ENCODE peak calls at places on chromosomes 11 and 22, in ten cellular contexts. F is heart left ventricle, T is fibroblast of lung, D is tibial artery, J is heart right ventricle, A is esophagus squamous epithelium, S is spleen, Z is left lung, Q is cardiac muscle cell, O is adrenal gland. E is an unnamed sample. For H3K4me1, the result is how much of the 10 kb centered on the place peaks cover.

GRCh38 chr11:35121326-35121865 is 17.6 kb upstream of the CD44 start:
- DNase-seq in O (no peak), A (no peak), Z (no peak), Q (peak), D (no peak), T (no peak), S (no peak), J (no peak), F (no peak), E (no peak)

GRCh38 chr11:86182976-86183584 is 61.5 kb upstream of the EED start:
- DNase-seq in J (no peak), D (no peak), O (no peak), A (no peak), Z (no peak), Q (no peak), T (peak), F (no peak), S (no peak), E (no peak)

GRCh38 chr22:47592791-47593190 is 830.3 kb downstream of the TBC1D22A start:
- DNase-seq in T (no peak), Q (no peak), Z (no peak), S (no peak), J (no peak), D (no peak), F (no peak), A (no peak), O (no peak), E (peak)

GRCh38 chr11:32435511-32435946 is at the start of gene WT1:
- DNase-seq in D (no peak), Q (peak), Z (no peak), J (peak), T (no peak), A (no peak), O (no peak), S (peak), F (peak), E (no peak)

GRCh38 chr11:88169881-88170280 is 5.4 kb downstream of the RAB38 start:
- DNase-seq in J (no peak), Z (no peak), O (no peak), S (no peak), T (no peak), D (no peak), F (no peak), Q (no peak), A (no peak), E (no peak)

GRCh38 chr11:8905528-8906165 is 5.3 kb upstream of the AKIP1 start:
- DNase-seq in F (no peak), Q (peak), Z (no peak), S (no peak), T (peak), O (no peak), J (no peak), A (no peak), D (no peak), E (no peak)

GRCh38 chr11:115324569-115325432 is 179.4 kb downstream of the CADM1 start:
- DNase-seq in F (no peak), O (peak), Z (no peak), S (no peak), D (no peak), T (peak), J (peak), Q (peak), A (no peak), E (no peak)

GRCh38 chr11:46513934-46514342 is 79.9 kb downstream of the AMBRA1 start:
- DNase-seq in F (peak), Z (no peak), S (no peak), D (no peak), O (peak), J (peak), A (no peak), Q (peak), T (peak), E (no peak)

GRCh38 chr11:118216621-118217526 is 7.9 kb downstream of the JAML start:
- DNase-seq in S (no peak), Q (no peak), D (no peak), T (no peak), F (no peak), J (no peak), A (no peak), Z (no peak), O (no peak), E (no peak)

GRCh38 chr22:43996170-43996980 is 27.7 kb upstream of the PARVB start:
- DNase-seq in O (peak), J (peak), T (no peak), F (peak), Z (peak), Q (no peak), S (peak), D (peak), A (peak), E (peak)

GRCh38 chr11:114296190-114296978 is at the start of gene NNMT:
- DNase-seq in F (peak), S (no peak), J (peak), T (peak), D (peak), A (no peak), Z (peak), O (peak), Q (peak), E (peak)

GRCh38 chr22:20203142-20204099 is 52.6 kb upstream of the CCDC188 start:
- DNase-seq in F (peak), S (no peak), A (no peak), D (no peak), J (no peak), T (peak), Z (peak), Q (no peak), O (peak), E (no peak)

GRCh38 chr11:14455648-14456430 is 43.8 kb downstream of the COPB1 start:
- DNase-seq in F (no peak), J (no peak), Z (no peak), O (no peak), S (no peak), D (no peak), Q (no peak), A (no peak), T (no peak), E (no peak)

GRCh38 chr11:1462576-1462975 is 24.0 kb downstream of the MOB2 start:
- DNase-seq in F (no peak), Z (no peak), O (no peak), D (no peak), J (no peak), S (no peak), A (no peak), T (no peak), Q (no peak), E (no peak)

GRCh38 chr11:76626921-76627391 is 43.6 kb downstream of the LRRC32 start:
- DNase-seq in A (no peak), T (peak), S (no peak), J (no peak), Q (peak), F (no peak), Z (no peak), O (peak), D (no peak), E (no peak)

GRCh38 chr11:103532133-103532788 is 423.0 kb downstream of the DYNC2H1 start:
- DNase-seq in A (no peak), Q (peak), Z (no peak), D (no peak), J (no peak), S (no peak), O (no peak), F (no peak), T (peak), E (no peak)

GRCh38 chr22:37555029-37555428 is 5.3 kb upstream of the CDC42EP1 start:
- DNase-seq in Z (no peak), J (no peak), D (no peak), Q (no peak), A (no peak), T (no peak), F (no peak), O (no peak), S (no peak), E (no peak)

GRCh38 chr22:37824674-37825641 is 1.8 kb downstream of the GALR3 start:
- DNase-seq in A (no peak), S (no peak), F (no peak), J (no peak), T (peak), Q (peak), Z (no peak), D (no peak), O (no peak), E (no peak)

GRCh38 chr11:14577835-14578529 is 57.8 kb upstream of the PSMA1 start:
- DNase-seq in Q (peak), Z (no peak), O (no peak), T (no peak), S (no peak), A (no peak), D (no peak), J (no peak), F (no peak), E (no peak)

GRCh38 chr22:21087119-21087518 is 41.4 kb downstream of the LRRC74B start:
- DNase-seq in Z (no peak), O (no peak), A (no peak), D (no peak), F (no peak), T (no peak), S (no peak), Q (no peak), J (no peak), E (no peak)

GRCh38 chr11:32015435-32015834 is 75.4 kb upstream of the RCN1 start:
- DNase-seq in J (no peak), Z (no peak), F (no peak), A (no peak), O (no peak), S (no peak), T (no peak), D (no peak), Q (no peak), E (no peak)

DNA sequence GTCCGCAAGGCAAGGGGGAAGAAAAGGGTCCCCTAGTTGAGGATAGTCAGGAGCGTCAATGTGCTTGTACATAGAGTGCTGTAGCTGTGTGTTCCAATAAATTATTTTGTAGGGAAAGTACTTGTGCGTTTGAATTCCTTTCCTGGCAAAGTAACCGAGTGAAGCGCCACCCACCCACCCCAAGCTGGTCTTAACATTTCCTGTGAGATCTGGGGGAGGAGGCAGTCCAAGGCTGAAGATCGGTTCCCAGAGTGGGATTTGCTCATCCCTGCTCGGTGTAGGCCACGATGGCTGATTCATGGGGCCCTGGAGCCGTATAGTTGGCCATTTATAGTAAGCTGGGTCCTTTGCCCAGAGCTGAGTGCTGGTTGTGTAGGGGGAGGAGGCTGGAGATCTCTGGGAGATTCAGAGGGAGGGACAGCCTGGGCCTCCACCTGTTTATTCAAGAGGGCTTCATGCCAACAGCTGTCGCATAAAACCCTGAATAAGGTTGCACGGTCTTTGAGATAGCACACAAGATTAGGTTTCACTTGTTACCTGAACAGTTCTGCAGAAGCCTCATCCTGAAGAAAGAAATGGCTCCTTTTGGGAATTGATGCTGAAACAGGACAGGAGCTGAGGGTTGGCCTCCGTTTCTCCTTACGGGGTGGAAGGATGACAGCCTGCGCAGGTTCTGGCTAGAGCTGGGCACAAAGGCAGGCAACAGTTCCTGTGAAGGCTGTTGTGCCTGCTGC is 2.4 kb downstream of the ATF4 start:
- DNase-seq in J (no peak), O (peak), T (peak), S (peak), Z (no peak), A (no peak), Q (peak), D (peak), F (peak), E (no peak)
- TF ChIP-seq CTCF in J (no peak), O (no peak), T (no peak), S (no peak), Z (no peak), A (no peak), Q (no peak), D (no peak), F (no peak), E (no peak)

GRCh38 chr11:62646825-62647608 is 604 bp upstream of the GANAB start:
- DNase-seq in Q (no peak), A (no peak), J (no peak), F (no peak), D (peak), T (no peak), S (peak), O (no peak), Z (no peak), E (no peak)

GRCh38 chr11:62645934-62646824 is at the start of gene GANAB:
- DNase-seq in D (peak), Z (peak), J (peak), F (peak), A (peak), Q (peak), O (peak), S (peak), T (peak), E (peak)

GRCh38 chr11:62648967-62649364 is 2.6 kb upstream of the GANAB start:
- DNase-seq in O (no peak), F (no peak), T (no peak), J (no peak), Z (no peak), Q (no peak), S (peak), D (no peak), A (no peak), E (no peak)

GRCh38 chr11:62648185-62648966 is 2.0 kb upstream of the GANAB start:
- DNase-seq in D (no peak), Q (no peak), F (no peak), T (no peak), S (peak), A (no peak), J (no peak), Z (no peak), O (no peak), E (no peak)

DNA sequence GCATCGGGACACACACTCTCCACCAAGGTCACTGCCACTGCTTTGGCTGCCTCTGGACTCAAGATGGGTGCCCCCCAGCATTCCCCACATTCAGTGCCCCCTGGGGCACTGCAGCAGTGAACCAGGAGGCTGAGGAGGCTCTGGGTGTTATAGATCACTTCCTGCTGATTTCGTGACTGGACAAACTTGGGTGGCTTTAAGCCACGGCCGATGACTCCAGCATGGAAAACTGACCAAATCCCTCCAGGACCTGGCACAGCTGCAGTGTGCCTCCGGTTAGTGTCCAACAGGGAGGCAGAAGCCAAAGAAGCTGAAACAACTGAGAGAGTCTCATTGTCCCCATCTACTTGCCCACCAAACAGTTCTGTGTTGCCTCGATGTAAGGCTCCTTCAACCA is 1.2 kb upstream of the GANAB start:
- DNase-seq in F (no peak), A (no peak), O (no peak), D (no peak), J (no peak), T (no peak), Z (no peak), S (no peak), Q (no peak), E (no peak)
- H3K4me1 ChIP-seq in F (under half), A (under half), O (under half), D (under half), J (under half), T (under half), Z (under half), S (under half), Q (under half), E (under half)

DNA sequence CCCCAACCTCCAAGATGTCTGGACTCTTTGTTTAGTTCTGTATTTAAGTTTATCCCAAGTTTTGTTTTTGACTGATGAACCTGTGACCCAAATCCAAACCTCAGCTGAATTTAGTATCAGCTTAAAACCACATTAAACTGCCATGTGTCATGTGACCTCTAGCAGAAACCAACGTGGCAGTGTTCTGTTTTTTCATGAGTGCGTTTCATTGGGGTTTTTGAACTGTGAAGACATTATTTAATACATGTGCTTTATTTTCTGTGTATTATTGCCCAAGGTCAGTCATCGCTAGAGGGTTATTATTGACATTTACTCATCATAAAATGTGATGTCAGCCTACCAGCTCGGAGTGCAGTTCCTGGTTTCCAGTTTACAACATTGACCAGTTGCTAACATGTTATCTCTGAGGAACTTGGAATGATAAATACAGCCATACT is 1.8 kb downstream of the TLCD5 start:
- DNase-seq in A (no peak), J (no peak), Q (peak), S (no peak), F (no peak), O (no peak), Z (no peak), T (peak), D (no peak), E (no peak)
- H3K4me3 ChIP-seq in A (no peak), J (peak), Q (no peak), S (no peak), F (no peak), O (peak), Z (no peak), T (no peak), D (peak), E (peak)

DNA sequence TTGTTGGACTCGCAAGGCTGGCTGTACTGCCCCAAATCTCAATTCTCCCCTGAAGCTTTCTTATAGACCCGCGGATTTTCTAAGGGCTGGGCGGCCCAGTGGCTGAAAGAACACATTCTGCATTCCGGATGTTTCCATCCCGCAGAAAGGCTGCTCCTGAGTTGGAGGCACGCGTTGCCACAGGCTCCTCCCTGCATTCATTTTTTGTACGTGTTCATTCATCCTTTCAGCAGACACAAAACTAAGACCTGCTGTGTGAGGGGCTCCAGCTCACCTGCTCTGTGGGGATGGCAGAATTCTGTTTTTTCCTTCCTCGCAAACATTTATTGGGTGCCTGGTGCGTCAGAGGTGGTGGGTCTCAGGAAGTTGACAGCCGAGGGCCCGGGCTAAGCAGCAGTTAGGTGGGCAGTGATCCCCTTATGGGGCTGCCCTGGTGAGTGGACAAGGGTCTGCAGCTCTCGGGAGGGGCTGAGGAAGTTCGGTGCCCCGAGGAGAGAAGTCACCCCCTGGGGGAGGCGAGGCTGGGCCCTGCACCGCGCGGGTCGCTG is 23.7 kb downstream of the SHANK3 start:
- DNase-seq in A (no peak), Q (no peak), J (no peak), S (peak), Z (peak), D (no peak), T (no peak), F (peak), O (no peak), E (no peak)
- TF ChIP-seq CTCF in A (no peak), Q (no peak), J (no peak), S (no peak), Z (no peak), D (no peak), T (no peak), F (peak), O (no peak), E (no peak)

DNA sequence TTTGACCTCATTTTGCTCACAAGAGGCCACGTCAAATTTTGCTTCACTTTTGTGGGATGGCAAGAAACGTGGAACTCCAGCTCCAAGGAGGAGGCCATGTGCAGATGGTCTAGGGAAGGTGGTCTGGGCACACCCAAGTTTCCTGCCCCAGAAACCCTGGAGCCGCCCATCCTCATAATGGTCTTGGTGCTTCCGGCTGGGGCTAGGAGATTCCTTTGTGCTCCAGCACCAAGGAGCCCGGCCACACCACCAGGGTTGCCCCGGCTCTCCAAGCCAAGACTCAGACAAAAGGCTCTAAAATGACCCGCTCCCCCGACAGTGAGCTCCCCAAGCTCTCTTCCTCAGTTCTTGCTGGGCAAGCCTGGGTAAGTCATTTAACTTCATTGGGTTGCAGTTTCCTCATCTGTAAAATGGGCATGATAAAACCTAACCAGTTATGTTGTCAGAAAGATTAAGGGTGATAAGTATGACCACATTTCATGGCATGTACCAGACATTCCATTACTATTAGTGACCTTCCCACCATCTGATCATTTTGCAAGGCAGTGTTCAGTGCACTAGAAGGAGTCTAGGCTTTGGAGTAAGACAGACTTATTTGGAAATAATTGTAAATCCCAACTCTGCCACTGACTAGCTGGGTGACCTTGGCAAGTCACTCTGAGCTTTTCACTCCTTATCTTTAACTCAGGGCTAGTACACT is 23.3 kb downstream of the DKK3 start:
- DNase-seq in D (no peak), O (peak), T (peak), Q (peak), S (no peak), J (no peak), F (no peak), A (no peak), Z (no peak), E (no peak)
- H3K4me1 ChIP-seq in D (under half), O (under half), T (half or more), Q (under half), S (under half), J (under half), F (half or more), A (under half), Z (under half), E (under half)